ENCODE peak calls at places on chromosomes 7 and 10, in six cellular contexts. Z, I, J, N, C and O are unnamed samples. For H3K9me3, H3K36me3 and H3K4me1, the result is how much of the 10 kb centered on the place peaks cover.

GRCh38 chr7:96308950-96309263 is 13.0 kb downstream of the SLC25A13 start:
- DNase-seq in N (no peak), C (no peak), J (no peak), Z (no peak), I (no peak), O (no peak)

GRCh38 chr7:5396542-5396941 is 27.1 kb downstream of the TNRC18 start:
- DNase-seq in N (peak), C (no peak), I (peak), Z (no peak), J (peak), O (peak)

GRCh38 chr10:75814071-75814470 is 382.6 kb downstream of the LRMDA start:
- DNase-seq in C (no peak), J (no peak), N (no peak), I (no peak), Z (no peak), O (no peak)

GRCh38 chr10:124739996-124740373 is 4.2 kb downstream of the FAM53B start:
- DNase-seq in J (no peak), N (no peak), C (no peak), Z (no peak), I (peak), O (no peak)

GRCh38 chr10:78419481-78420265 is 386.0 kb downstream of the RPS24 start:
- DNase-seq in N (no peak), Z (no peak), I (no peak), J (no peak), C (no peak), O (no peak)

GRCh38 chr7:20352573-20353304 is 22.0 kb downstream of the ITGB8 start:
- DNase-seq in C (no peak), Z (no peak), N (no peak), I (no peak), J (no peak), O (no peak)

GRCh38 chr7:33831389-33832118 is 73.8 kb upstream of the BMPER start:
- DNase-seq in C (no peak), N (peak), I (no peak), J (no peak), Z (peak), O (no peak)

GRCh38 chr7:107628461-107629064 is 32.1 kb upstream of the SLC26A4 start:
- DNase-seq in I (no peak), N (no peak), J (no peak), C (no peak), Z (no peak), O (no peak)

GRCh38 chr7:4738711-4739527 is 36.5 kb upstream of the AP5Z1 start:
- DNase-seq in J (no peak), I (no peak), C (no peak), Z (peak), N (no peak), O (no peak)

GRCh38 chr7:114413741-114414140 is 874 bp upstream of the FOXP2 start:
- DNase-seq in I (no peak), C (no peak), N (no peak), Z (no peak), J (no peak), O (no peak)

GRCh38 chr10:86663576-86664369 is 4.5 kb upstream of the LDB3 start:
- DNase-seq in I (no peak), Z (peak), N (no peak), J (no peak), C (peak), O (no peak)

GRCh38 chr7:16051561-16052280 is 365.2 kb upstream of the MEOX2 start:
- DNase-seq in C (no peak), J (no peak), Z (no peak), I (no peak), N (no peak), O (no peak)

GRCh38 chr10:11397566-11397965 is 213.9 kb downstream of the USP6NL start:
- DNase-seq in N (no peak), J (no peak), Z (no peak), I (no peak), C (no peak), O (no peak)

GRCh38 chr10:120983721-120984120 is 132.6 kb downstream of the WDR11 start:
- DNase-seq in J (no peak), Z (no peak), N (no peak), C (no peak), I (no peak), O (no peak)

GRCh38 chr10:18455086-18455884 is 196.1 kb downstream of the NSUN6 start:
- DNase-seq in I (no peak), J (no peak), Z (no peak), N (no peak), C (no peak), O (no peak)

GRCh38 chr7:92810242-92810611 is 26.1 kb downstream of the CDK6 start:
- DNase-seq in C (no peak), N (no peak), I (no peak), J (no peak), Z (no peak), O (no peak)

GRCh38 chr10:78408671-78409472 is 375.2 kb downstream of the RPS24 start:
- DNase-seq in C (peak), N (no peak), J (no peak), I (no peak), Z (peak), O (no peak)

GRCh38 chr7:43671520-43671919 is 57.8 kb downstream of the COA1 start:
- DNase-seq in N (no peak), C (no peak), I (no peak), Z (no peak), J (no peak), O (no peak)
- H3K9me3 ChIP-seq in N (under half), C (under half), I (under half), Z (under half), J (under half), O (under half)

DNA sequence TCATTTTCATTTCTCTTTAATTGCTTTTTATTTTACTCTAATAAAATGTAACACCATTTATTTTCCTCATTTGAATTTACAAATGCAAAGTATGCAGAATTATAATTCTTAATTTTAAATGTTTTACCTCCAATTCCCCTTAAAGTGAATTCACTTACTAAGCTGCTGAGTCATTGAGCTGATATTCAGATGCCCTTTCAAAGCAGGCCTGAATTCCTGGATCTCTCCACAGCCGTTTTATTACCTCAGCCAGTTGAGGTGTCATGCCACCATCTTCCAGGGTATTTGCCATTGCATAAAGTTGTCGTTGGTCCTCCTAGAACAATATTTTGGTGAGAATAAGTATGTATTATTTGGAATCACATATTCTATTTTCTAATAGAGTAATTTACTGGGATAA is 33.2 kb downstream of the GNAT3 start:
- DNase-seq in C (no peak), N (no peak), I (no peak), J (no peak), Z (no peak), O (no peak)
- H3K36me3 ChIP-seq in C (under half), N (under half), I (under half), J (under half), Z (under half), O (under half)

DNA sequence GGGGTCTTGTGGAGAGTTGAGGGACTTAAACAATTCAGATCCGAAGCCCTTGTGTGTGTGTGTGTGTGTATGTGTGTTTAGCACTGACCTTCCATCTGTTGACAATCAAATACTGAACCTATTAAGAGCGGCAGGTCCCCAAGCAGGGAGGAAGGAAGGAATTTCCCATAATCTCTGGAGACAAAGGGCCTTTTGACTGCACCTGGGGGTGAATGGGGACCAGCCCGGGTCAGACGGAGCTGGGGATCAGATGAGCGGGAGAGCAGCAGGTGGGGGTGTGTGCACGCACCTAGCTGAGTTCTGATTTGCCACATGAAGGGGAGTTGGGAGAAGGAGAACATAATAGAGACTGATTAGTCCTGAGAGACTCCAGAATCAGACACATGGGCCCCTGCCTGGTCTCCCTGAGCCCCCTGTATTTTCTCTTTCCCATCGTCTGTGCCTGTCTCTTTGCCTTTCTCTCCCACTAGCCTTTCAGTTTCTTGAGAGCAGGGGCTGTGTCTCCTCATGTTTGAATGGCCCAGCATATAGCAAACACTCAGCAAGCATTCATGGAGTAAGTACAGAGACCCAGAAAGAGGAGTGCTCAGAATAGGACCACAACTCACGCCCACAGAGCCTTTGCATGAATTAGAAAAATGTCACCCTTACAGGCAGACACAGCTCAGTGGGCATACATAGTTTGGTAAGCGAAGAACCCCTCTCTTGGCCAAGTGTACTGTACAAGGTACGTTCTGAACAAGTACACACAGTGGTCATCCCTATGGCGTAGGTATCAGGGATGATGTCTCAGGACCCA is 288.3 kb upstream of the HABP2 start:
- DNase-seq in I (no peak), C (no peak), N (no peak), Z (no peak), J (no peak), O (no peak)
- H3K4me1 ChIP-seq in I (under half), C (under half), N (under half), Z (under half), J (under half), O (under half)

GRCh38 chr7:157964521-157964920 is 623.1 kb downstream of the PTPRN2 start:
- DNase-seq in J (no peak), Z (no peak), C (peak), N (no peak), I (no peak), O (no peak)
- H3K9me3 ChIP-seq in J (under half), Z (under half), C (under half), N (under half), I (under half), O (under half)

GRCh38 chr10:67794909-67795460 is 43.0 kb downstream of the DNAJC12 start:
- DNase-seq in I (no peak), J (no peak), N (no peak), Z (no peak), C (no peak), O (no peak)
- H3K36me3 ChIP-seq in I (under half), J (under half), N (under half), Z (under half), C (under half), O (under half)

GRCh38 chr7:27168265-27168947 is 3.1 kb upstream of the HOXA9 start:
- DNase-seq in Z (no peak), N (peak), J (peak), I (no peak), C (peak), O (no peak)
- H3K4me1 ChIP-seq in Z (under half), N (under half), J (half or more), I (half or more), C (under half), O (under half)

GRCh38 chr7:19175241-19175640 is 30.0 kb upstream of the FERD3L start:
- DNase-seq in C (no peak), Z (no peak), I (no peak), J (no peak), N (no peak), O (no peak)

GRCh38 chr7:19181634-19182033 is 36.4 kb upstream of the FERD3L start:
- DNase-seq in I (no peak), C (no peak), J (no peak), N (no peak), Z (no peak), O (no peak)

GRCh38 chr7:19178595-19178994 is 33.4 kb upstream of the FERD3L start:
- DNase-seq in Z (no peak), I (no peak), N (no peak), J (no peak), C (no peak), O (no peak)

GRCh38 chr7:19177269-19177668 is 32.0 kb upstream of the FERD3L start:
- DNase-seq in J (no peak), Z (no peak), C (no peak), N (no peak), I (no peak), O (no peak)
- H3K9me3 ChIP-seq in J (under half), Z (under half), C (under half), N (under half), I (under half), O (under half)